ENCODE peak calls at places on chromosomes 4 and X, in six cellular contexts. H is activated T-cell treated with anti-CD3 and anti-CD28 coated beads for 24 hours, V is uterus, K is iris pigment epithelial cell, B is smooth muscle cell of the brain vasculature, F is AG08396. G is an unnamed sample.

GRCh38 chrX:148422531-148422930 is 77.9 kb upstream of the AFF2 start:
- DNase-seq in F (no peak), H (no peak), K (no peak), V (no peak), B (no peak), G (no peak)

GRCh38 chrX:110741213-110741796 is 54.3 kb downstream of the CHRDL1 start:
- DNase-seq in B (no peak), K (peak; percentile 83), V (no peak), H (no peak), F (peak; percentile 8), G (peak; percentile 35)

GRCh38 chrX:154354516-154354915 is 19.9 kb downstream of the FLNA start:
- DNase-seq in H (no peak), K (no peak), B (no peak), V (no peak), F (no peak), G (no peak)

GRCh38 chr4:82899339-82899738 is 1.2 kb upstream of the THAP9 start:
- DNase-seq in V (no peak), B (no peak), K (no peak), H (no peak), F (no peak), G (peak; percentile 36)

GRCh38 chrX:57453901-57454300 is 137.9 kb upstream of the ZXDB start:
- DNase-seq in K (peak; percentile 8), F (peak; percentile 6), V (no peak), H (no peak), B (no peak), G (peak; percentile 9)

GRCh38 chr4:108834787-108835384 is 72.0 kb upstream of the ETNPPL start:
- DNase-seq in V (no peak), H (no peak), K (peak; percentile 63), F (peak; percentile 17), B (peak; percentile 24), G (peak; percentile 77)

GRCh38 chr4:139887378-139887801 is 221.8 kb downstream of the MGST2 start:
- DNase-seq in H (no peak), B (no peak), K (peak; percentile 52), F (peak; percentile 15), V (no peak), G (peak; percentile 37)

GRCh38 chrX:12894074-12894691 is 12.2 kb upstream of the TLR8 start:
- DNase-seq in V (peak; percentile 16), H (peak; percentile 11), B (peak; percentile 3), F (peak; percentile 38), K (peak; percentile 15), G (peak; percentile 53)

GRCh38 chr4:10667651-10668341 is 16.8 kb downstream of the CLNK start:
- DNase-seq in H (no peak), V (no peak), F (no peak), B (no peak), K (no peak), G (no peak)

GRCh38 chrX:120732879-120733278 is 103.0 kb upstream of the C1GALT1C1 start:
- DNase-seq in K (no peak), H (no peak), B (no peak), F (no peak), V (no peak), G (no peak)

GRCh38 chrX:119790977-119791436 is 423 bp downstream of the RPL39 start:
- DNase-seq in H (peak; percentile 31), F (peak; percentile 10), K (peak; percentile 41), V (no peak), B (no peak), G (peak; percentile 52)

GRCh38 chr4:125727931-125728330 is 413.2 kb downstream of the FAT4 start:
- DNase-seq in H (no peak), V (no peak), F (no peak), K (peak; percentile 37), B (no peak), G (peak; percentile 61)

G was measured in choroid plexus epithelial cell.